ENCODE peak calls at places on chromosomes 13 and 19, in four cellular contexts. A is GM12878, Q is K562, E is H1. C is an unnamed sample.

GRCh38 chr13:49357694-49358093 is 86.2 kb downstream of the CAB39L start:
- DNase-seq in A (no peak), Q (no peak), E (no peak), C (no peak)

GRCh38 chr19:18205180-18205915 is 1.5 kb upstream of the RAB3A start:
- DNase-seq in A (no peak), Q (peak), E (peak), C (peak)

GRCh38 chr13:73299787-73300186 is 241.0 kb downstream of the KLF5 start:
- DNase-seq in A (no peak), Q (no peak), E (no peak), C (no peak)

GRCh38 chr19:16051254-16052025 is 24.9 kb upstream of the TPM4 start:
- DNase-seq in A (no peak), Q (peak), E (no peak), C (no peak)

GRCh38 chr19:46384396-46384795 is 29.0 kb downstream of the CCDC8 start:
- DNase-seq in A (no peak), Q (no peak), E (no peak), C (no peak)

GRCh38 chr13:113064000-113064533 is 41.5 kb upstream of the F7 start:
- DNase-seq in A (no peak), Q (no peak), E (no peak), C (no peak)

GRCh38 chr13:101429733-101430132 is 13.4 kb upstream of the NALCN start:
- DNase-seq in A (no peak), Q (no peak), E (no peak), C (no peak)

GRCh38 chr19:29643361-29643935 is 21.8 kb upstream of the PLEKHF1 start:
- DNase-seq in A (no peak), Q (no peak), E (no peak), C (no peak)

GRCh38 chr13:30978981-30979956 is 46.8 kb downstream of the TEX26 start:
- DNase-seq in A (no peak), Q (peak), E (peak), C (peak)

GRCh38 chr19:41844601-41845000 is at the start of gene LYPD4:
- DNase-seq in A (no peak), Q (peak), E (no peak), C (peak)

GRCh38 chr19:44660081-44660480 is 11.2 kb upstream of the CEACAM19 start:
- DNase-seq in A (no peak), Q (no peak), E (no peak), C (no peak)

GRCh38 chr13:44230071-44230470 is 143.6 kb upstream of the SERP2 start:
- DNase-seq in A (no peak), Q (no peak), E (no peak), C (no peak)

GRCh38 chr13:44232729-44233128 is 140.9 kb upstream of the SERP2 start:
- DNase-seq in A (no peak), Q (no peak), E (no peak), C (no peak)

GRCh38 chr13:44230736-44231135 is 142.9 kb upstream of the SERP2 start:
- DNase-seq in A (no peak), Q (no peak), E (no peak), C (no peak)

GRCh38 chr13:44229371-44230030 is 144.1 kb upstream of the SERP2 start:
- DNase-seq in A (no peak), Q (no peak), E (no peak), C (no peak)

DNA sequence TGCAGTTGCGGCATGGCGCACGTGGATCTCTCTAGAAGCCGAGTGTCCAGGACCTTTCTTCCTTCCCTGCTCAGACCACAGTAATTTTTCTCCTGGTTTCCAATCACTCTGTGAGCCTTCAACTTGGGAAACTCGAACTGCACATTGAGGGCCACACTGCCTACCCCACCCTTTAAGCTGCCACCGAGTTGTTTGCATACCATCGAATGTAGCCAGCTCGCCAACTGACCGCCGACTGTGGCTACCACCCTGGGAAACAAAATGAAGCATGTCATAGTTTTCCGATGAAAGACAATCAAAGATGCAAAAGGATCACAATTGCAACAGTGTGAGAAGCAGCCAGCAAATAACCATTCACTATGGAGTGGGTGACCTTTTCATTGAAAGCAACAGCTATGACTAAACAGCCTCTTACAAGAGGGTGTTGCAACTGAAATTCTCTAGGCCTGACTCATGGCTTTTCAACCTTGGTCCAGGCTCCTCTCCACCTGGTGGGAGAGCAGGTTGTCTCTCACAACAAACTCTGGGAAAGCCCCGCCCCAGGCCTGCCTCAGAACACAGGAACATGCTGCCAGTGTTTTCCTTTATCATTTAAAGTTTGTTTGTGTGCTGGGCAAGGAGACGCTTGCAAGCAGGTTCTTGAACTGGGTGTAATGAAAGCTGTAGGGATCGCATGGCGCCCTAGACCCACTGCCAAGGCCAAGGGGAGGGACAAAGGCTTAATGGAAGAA is 141.7 kb upstream of the SERP2 start:
- DNase-seq in A (no peak), Q (no peak), E (peak), C (no peak)
- TF ChIP-seq NRF1 in A (no peak), Q (no peak), E (no peak), C (no peak)

GRCh38 chr19:49534632-49535385 is 7.0 kb downstream of the RCN3 start:
- DNase-seq in A (no peak), Q (no peak), E (no peak), C (no peak)
- TF ChIP-seq NRF1 in A (no peak), Q (no peak), E (no peak), C (no peak)

DNA sequence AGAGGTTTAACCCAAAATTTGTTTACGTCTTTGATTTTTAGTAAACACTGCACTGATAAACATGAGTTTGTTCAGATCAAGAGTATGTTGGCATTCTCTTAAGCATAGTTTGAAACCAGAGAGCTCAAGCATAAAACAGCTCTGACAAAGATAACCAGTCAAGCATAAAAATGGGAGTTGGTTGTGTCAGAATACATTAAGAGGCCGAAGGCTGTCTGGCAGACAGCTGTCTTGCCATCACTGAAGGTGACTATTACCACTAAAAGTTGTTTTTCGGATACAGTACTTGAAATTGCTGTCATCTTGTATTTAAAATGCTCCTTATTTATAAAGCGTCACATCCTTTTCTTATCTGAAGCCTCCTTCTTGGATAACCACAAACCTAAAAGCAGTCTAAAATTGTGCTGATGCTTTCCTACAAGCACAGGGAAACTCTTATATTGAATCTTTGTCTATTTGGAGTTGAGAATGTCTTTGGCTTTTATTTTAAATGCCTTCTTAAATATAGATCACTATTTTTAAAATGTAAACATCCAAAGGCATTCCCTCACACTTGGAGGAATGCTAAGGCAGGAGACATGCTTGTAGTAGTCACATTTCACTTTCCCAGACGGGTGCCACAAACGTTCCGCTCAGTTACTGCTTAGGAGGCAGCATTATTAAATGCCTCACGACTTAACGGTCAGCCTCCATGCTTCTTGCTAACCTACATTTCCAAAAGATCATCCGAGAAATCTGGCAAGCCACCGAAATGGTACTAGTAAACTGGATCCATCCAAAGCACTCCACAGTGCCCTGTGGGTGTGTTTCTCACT is 1.6 kb downstream of the SMAD9 start:
- DNase-seq in A (no peak), Q (no peak), E (no peak), C (peak)
- TF ChIP-seq NRF1 in A (no peak), Q (no peak), E (no peak), C (no peak)

DNA sequence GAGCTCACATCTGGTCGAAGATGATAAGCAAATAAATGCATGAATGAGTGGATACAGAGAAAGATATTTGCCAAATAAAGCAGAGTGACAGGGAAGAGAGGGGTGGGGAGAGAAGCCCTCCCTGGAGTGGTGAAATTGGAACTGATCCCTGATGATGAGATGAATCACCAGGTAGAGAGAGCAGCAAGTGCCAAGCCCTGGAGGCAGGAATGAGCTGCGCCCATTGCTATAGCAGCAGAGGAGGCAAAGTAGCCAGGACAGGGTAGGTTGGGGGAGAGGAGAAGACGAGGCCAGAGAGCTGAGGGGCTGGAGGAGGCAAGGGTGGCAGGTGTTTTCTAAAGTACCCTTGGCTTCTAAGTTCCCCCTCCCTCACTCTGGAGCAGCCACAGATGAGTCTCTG is 13.7 kb downstream of the FXYD5 start:
- DNase-seq in A (no peak), Q (no peak), E (no peak), C (no peak)
- TF ChIP-seq NRF1 in A (no peak), Q (no peak), E (no peak), C (no peak)

GRCh38 chr19:39839678-39840327 is 5.8 kb upstream of the DYRK1B start:
- DNase-seq in A (no peak), Q (peak), E (no peak), C (no peak)

GRCh38 chr19:39837978-39838377 is 4.0 kb upstream of the DYRK1B start:
- DNase-seq in A (no peak), Q (no peak), E (no peak), C (no peak)

GRCh38 chr19:39840492-39840891 is 5.7 kb downstream of the FBL start:
- DNase-seq in A (no peak), Q (no peak), E (no peak), C (no peak)

GRCh38 chr19:39842693-39843435 is 3.3 kb downstream of the FBL start:
- DNase-seq in A (no peak), Q (no peak), E (no peak), C (no peak)

GRCh38 chr19:39841041-39841440 is 5.1 kb downstream of the FBL start:
- DNase-seq in A (no peak), Q (no peak), E (no peak), C (no peak)
- TF ChIP-seq NRF1 in A (no peak), Q (no peak), E (no peak), C (no peak)

GRCh38 chr19:40503300-40503699 is 36.5 kb downstream of the SPTBN4 start:
- DNase-seq in A (no peak), Q (peak), E (no peak), C (peak)

GRCh38 chr19:40502081-40502480 is 35.3 kb downstream of the SPTBN4 start:
- DNase-seq in A (no peak), Q (no peak), E (no peak), C (no peak)

GRCh38 chr19:40501599-40501998 is 34.8 kb downstream of the SPTBN4 start:
- DNase-seq in A (no peak), Q (no peak), E (no peak), C (no peak)

GRCh38 chr19:40499320-40499719 is 32.5 kb downstream of the SPTBN4 start:
- DNase-seq in A (no peak), Q (no peak), E (no peak), C (no peak)

DNA sequence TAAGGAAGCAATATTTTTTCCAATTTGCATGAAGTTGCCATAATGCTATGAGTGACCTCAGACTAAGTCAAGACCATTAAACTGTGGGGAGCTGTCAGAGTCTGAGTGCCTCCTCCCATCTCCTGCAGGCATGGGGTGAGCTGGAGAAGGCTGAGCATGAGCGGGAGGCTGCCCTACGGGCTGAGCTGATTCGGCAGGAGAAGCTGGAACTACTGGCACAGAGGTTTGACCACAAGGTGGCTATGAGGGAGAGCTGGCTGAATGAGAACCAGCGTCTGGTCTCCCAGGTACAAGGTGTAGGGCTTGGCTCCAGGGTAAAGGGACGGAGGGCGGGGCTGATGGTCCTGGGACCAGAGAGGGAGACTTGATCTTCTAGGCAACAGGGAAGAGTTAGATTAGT is 35.8 kb downstream of the SPTBN4 start:
- DNase-seq in A (no peak), Q (no peak), E (no peak), C (no peak)
- TF ChIP-seq NRF1 in A (no peak), Q (peak), E (no peak), C (no peak)

DNA sequence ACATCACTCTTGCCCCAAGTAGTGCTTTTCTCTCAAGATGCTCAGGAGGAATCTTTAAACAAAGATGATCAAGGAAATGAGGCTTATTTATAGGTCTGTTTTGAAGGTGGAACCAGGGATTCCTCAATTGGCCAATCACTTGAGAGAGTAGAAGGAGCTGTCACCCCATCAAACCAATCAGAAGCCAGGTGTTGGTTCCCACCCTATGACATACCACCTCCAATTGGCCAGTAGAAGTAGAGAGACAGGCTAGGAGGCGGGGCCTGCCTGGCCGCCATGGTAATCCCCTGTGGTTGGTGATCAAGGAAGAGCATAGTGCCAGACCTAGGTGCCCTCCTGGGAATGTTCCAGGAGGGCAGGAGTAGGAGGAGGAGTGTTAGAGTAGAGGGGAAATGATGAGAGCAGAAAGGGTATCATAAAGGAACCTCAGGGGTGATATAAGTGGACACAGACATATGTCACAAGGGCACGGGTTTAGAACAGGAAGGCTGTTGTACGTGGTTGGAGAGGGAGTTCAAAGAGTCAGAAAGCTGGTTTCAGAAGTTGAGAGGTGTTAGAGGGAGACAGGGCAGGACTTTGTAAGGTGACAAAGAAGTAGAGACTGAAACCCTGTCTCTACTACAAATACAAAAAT is 10.5 kb downstream of the PMIS2 start:
- DNase-seq in A (peak), Q (peak), E (no peak), C (peak)
- TF ChIP-seq NRF1 in A (no peak), Q (no peak), E (no peak), C (no peak)

DNA sequence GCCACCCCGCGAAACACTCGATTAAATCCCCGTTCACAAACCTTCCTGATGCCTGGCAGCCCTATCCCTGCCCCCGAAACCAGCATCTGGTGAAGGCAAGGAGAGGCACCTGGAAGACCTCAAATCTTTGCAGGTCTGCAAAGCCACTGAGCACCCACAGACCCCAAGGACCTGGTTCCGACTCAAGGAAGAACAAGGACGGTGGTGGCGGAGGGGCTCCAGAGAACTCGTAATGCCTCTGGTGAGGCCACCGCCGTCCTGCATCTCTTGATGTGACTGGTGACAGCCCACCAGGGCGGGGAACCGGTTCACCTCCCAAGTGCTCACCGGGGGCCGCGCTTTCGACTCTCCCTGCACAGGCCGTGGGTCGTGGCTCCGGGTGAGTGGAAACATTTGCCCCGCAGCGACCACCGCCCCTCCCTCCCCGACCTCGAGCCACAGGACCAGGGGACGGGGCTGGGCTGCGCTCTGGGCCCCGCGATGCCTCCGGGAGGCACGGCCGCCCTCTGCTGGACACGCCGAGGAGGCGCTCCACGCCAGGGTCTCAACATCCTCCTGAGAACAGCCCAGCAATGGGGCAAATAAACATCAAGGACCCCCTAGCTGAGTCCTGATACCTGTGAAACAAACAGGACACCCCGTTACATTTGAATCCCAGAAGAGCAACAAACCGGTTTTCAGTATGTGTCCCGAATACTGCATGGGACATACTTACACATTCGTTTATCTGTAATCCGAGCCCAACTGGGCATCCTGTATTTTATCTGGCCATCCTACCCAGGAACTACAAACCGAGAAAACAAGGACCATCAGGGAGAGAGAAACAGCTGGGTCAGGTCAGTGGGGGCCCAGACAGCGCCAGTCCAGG is 3.9 kb upstream of the PLPP2 start:
- DNase-seq in A (no peak), Q (peak), E (peak), C (peak)
- TF ChIP-seq NRF1 in A (no peak), Q (no peak), E (no peak), C (no peak)